ENCODE peak calls at places on chromosomes 2 and 18, in ten cellular contexts. L is colonic mucosa, E is astrocyte, C is adrenal gland, Z is neural progenitor cell, S is sigmoid colon, N is A549, Q is IMR-90, R is heart left ventricle, P is tibial artery. V is an unnamed sample.

GRCh38 chr2:27001851-27002369 is 30.9 kb upstream of the TMEM214 start:
- DNase-seq in Q (no peak), Z (no peak), P (no peak), N (no peak), S (no peak), L (no peak), C (no peak), R (no peak), E (no peak), V (no peak)

GRCh38 chr2:206642075-206643025 is at the start of gene FAM237A:
- DNase-seq in L (peak; percentile 21), P (no peak), Q (peak; percentile 57), N (peak; percentile 19), E (peak; percentile 48), R (peak; percentile 30), C (peak; percentile 62), S (no peak), Z (peak; percentile 89), V (no peak)

GRCh38 chr2:232901711-232902578 is 31.9 kb downstream of the SNORC start:
- DNase-seq in L (no peak), Q (peak; percentile 94), C (peak; percentile 73), E (peak; percentile 87), P (peak; percentile 45), Z (no peak), R (no peak), N (peak; percentile 84), S (no peak), V (no peak)

GRCh38 chr18:8040021-8040420 is 472.9 kb downstream of the PTPRM start:
- DNase-seq in Q (no peak), E (no peak), P (no peak), N (no peak), Z (no peak), C (no peak), L (no peak), S (no peak), R (no peak), V (no peak)

GRCh38 chr18:61852496-61852895 is 40.3 kb downstream of the RNF152 start:
- DNase-seq in E (no peak), N (no peak), S (no peak), R (no peak), C (no peak), L (no peak), Q (no peak), Z (no peak), P (no peak), V (no peak)

GRCh38 chr2:185793532-185794073 is 55.0 kb downstream of the FSIP2 start:
- DNase-seq in R (no peak), P (no peak), C (no peak), S (no peak), L (no peak), N (no peak), E (peak; percentile 41), Z (no peak), Q (no peak), V (no peak)

GRCh38 chr18:75376004-75376403 is 51.5 kb downstream of the SMIM21 start:
- DNase-seq in N (peak; percentile 58), R (no peak), S (no peak), Q (no peak), Z (no peak), P (no peak), C (no peak), E (no peak), L (no peak), V (no peak)

GRCh38 chr2:75276093-75277055 is 77.1 kb upstream of the TACR1 start:
- DNase-seq in P (no peak), N (peak; percentile 47), R (no peak), E (peak; percentile 73), Q (peak; percentile 72), S (no peak), C (no peak), L (no peak), Z (no peak), V (no peak)

GRCh38 chr2:120419073-120419472 is 73.1 kb downstream of the INHBB start:
- DNase-seq in R (peak; percentile 81), P (no peak), Q (no peak), E (no peak), Z (no peak), S (no peak), L (no peak), N (no peak), C (peak; percentile 3), V (no peak)

DNA sequence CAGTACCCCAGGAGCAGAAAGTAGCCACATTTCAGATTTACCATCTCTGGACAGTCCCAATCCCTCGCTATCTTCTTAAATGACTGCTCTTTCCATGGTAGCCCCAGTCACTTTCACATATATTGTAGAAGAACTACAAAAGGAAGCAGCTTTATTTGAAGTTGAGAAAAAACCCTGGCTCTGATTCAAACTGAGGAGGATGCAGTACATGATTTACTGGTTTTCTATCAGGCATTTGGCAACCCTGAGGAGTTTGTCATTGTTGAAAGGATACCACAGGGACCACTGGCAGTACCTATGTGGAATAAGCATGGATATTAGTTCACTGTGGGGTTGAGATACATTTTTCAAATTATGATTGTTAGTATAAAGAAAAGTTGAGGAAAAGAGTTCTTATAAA is 640.9 kb upstream of the SETBP1 start:
- DNase-seq in R (no peak), S (no peak), P (no peak), C (no peak), E (no peak), Q (no peak), L (no peak), Z (no peak), N (no peak), V (no peak)
- TF ChIP-seq CTCF in R (no peak), S (no peak), P (no peak), C (no peak), E (no peak), Q (no peak), L (no peak), Z (no peak), N (no peak), V (no peak)

DNA sequence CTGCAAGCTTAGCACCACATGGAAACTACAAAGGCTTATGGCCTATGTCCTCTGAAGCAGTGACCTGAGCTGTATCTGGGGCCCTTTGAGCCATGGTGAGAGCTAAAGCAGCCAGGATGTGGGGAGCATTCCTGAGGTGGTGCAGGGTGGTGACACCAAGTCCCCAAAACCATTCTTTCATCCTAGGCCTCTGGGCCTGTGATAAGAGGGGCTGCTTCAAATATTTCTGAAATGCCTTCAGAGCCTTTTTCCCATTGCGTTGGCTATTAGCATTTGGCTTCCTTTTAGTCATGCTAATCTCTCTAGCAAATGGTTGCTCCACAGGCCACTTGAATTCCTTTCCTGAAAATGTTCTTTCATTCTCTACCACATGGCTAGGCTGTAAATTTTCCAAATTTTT is 13.4 kb downstream of the CCDC150 start:
- DNase-seq in E (no peak), Q (no peak), S (no peak), C (no peak), N (no peak), Z (no peak), P (no peak), R (no peak), L (no peak), V (no peak)
- H3K9me3 ChIP-seq in E (peaks cover 19% of the 10 kb centered on the region), Q (peaks cover 16% of the 10 kb centered on the region), S (peaks cover 15% of the 10 kb centered on the region), C (peaks cover 5% of the 10 kb centered on the region), N (peaks cover 49% of the 10 kb centered on the region), Z (peaks cover 46% of the 10 kb centered on the region), P (peaks cover 25% of the 10 kb centered on the region), R (peaks cover 49% of the 10 kb centered on the region), L (no peaks in the 10 kb centered on the region), V (peaks cover 4% of the 10 kb centered on the region)

GRCh38 chr2:20839052-20839451 is 16.2 kb upstream of the LDAH start:
- DNase-seq in L (no peak), Q (no peak), S (no peak), R (no peak), N (no peak), P (no peak), E (no peak), Z (no peak), C (no peak), V (no peak)

GRCh38 chr2:20838016-20838415 is 15.1 kb upstream of the LDAH start:
- DNase-seq in Z (no peak), N (no peak), R (no peak), E (no peak), C (no peak), P (no peak), L (no peak), S (no peak), Q (no peak), V (no peak)

GRCh38 chr2:20834331-20834730 is 11.4 kb upstream of the LDAH start:
- DNase-seq in C (no peak), E (no peak), N (no peak), S (no peak), Q (no peak), P (no peak), R (no peak), L (no peak), Z (no peak), V (no peak)

GRCh38 chr2:20836521-20836920 is 13.6 kb upstream of the LDAH start:
- DNase-seq in L (no peak), S (no peak), N (no peak), C (no peak), E (no peak), Q (no peak), P (no peak), Z (no peak), R (no peak), V (no peak)
- H3K4me3 ChIP-seq in L (no peak overlapping the region), S (no peak overlapping the region), N (no peak overlapping the region), C (no peak overlapping the region), E (no peak overlapping the region), Q (no peak overlapping the region), P (no peak overlapping the region), Z (no peak overlapping the region), R (no peak overlapping the region), V (no peak overlapping the region)

GRCh38 chr18:24735504-24736243 is 275.2 kb downstream of the HRH4 start:
- DNase-seq in S (no peak), P (no peak), C (no peak), N (no peak), L (no peak), E (no peak), Q (no peak), R (no peak), Z (no peak), V (no peak)

GRCh38 chr18:24736686-24737085 is 276.2 kb downstream of the HRH4 start:
- DNase-seq in P (no peak), Z (no peak), L (no peak), S (no peak), N (no peak), Q (no peak), E (no peak), C (no peak), R (no peak), V (no peak)

GRCh38 chr18:24731158-24731557 is 270.7 kb downstream of the HRH4 start:
- DNase-seq in E (no peak), P (no peak), S (no peak), Q (no peak), C (no peak), Z (no peak), R (no peak), N (no peak), L (no peak), V (no peak)

GRCh38 chr18:24731981-24732380 is 271.5 kb downstream of the HRH4 start:
- DNase-seq in Z (peak; percentile 6), N (no peak), R (no peak), Q (peak; percentile 39), P (no peak), S (no peak), L (no peak), C (no peak), E (no peak), V (no peak)

GRCh38 chr18:24734058-24734457 is 273.6 kb downstream of the HRH4 start:
- DNase-seq in S (no peak), R (peak; percentile 29), P (no peak), N (peak; percentile 17), Q (no peak), L (no peak), E (no peak), Z (peak; percentile 65), C (no peak), V (peak; percentile 64)
- TF ChIP-seq CTCF in S (no peak), R (no peak), P (no peak), N (no peak), Q (peak; percentile 16), L (no peak), E (no peak), Z (peak; percentile 54), C (no peak), V (peak; percentile 73)

GRCh38 chr18:6465281-6465680 is 50.6 kb upstream of the L3MBTL4 start:
- DNase-seq in Z (no peak), R (no peak), N (no peak), C (no peak), L (no peak), E (no peak), Q (no peak), P (no peak), S (no peak), V (no peak)
- H3K9me3 ChIP-seq in Z (no peaks in the 10 kb centered on the region), R (peaks cover 8% of the 10 kb centered on the region), N (no peaks in the 10 kb centered on the region), C (peaks cover under 1% of the 10 kb centered on the region), L (no peaks in the 10 kb centered on the region), E (no peaks in the 10 kb centered on the region), Q (no peaks in the 10 kb centered on the region), P (peaks cover 1% of the 10 kb centered on the region), S (no peaks in the 10 kb centered on the region), V (no peaks in the 10 kb centered on the region)

V was measured in WERI-Rb-1.